ENCODE peak calls at places on chromosomes 4 and X, in eight cellular contexts. One of them, this sample, is unnamed.

GRCh38 chr4:139734201-139734874 is 68.7 kb downstream of the MGST2 start:
- DNase-seq in Calu3: no peak
- DNase-seq in substantia nigra: no peak
- DNase-seq in activated CD8-positive, alpha-beta memory T cell treated with anti-CD3 and anti-CD28 coated beads for 4 hours: no peak
- DNase-seq in neuronal stem cell: no peak
- DNase-seq in tibial artery: peak
- DNase-seq in neural progenitor cell: peak
- DNase-seq in left kidney: peak
- DNase-seq in this sample: peak

GRCh38 chr4:147056951-147057630 is 111.4 kb upstream of the TTC29 start:
- DNase-seq in Calu3: no peak
- DNase-seq in substantia nigra: no peak
- DNase-seq in activated CD8-positive, alpha-beta memory T cell treated with anti-CD3 and anti-CD28 coated beads for 4 hours: no peak
- DNase-seq in neuronal stem cell: no peak
- DNase-seq in tibial artery: no peak
- DNase-seq in neural progenitor cell: no peak
- DNase-seq in left kidney: peak
- DNase-seq in this sample: no peak

GRCh38 chrX:153490217-153490616 is 4.6 kb upstream of the BGN start:
- DNase-seq in Calu3: no peak
- DNase-seq in substantia nigra: no peak
- DNase-seq in activated CD8-positive, alpha-beta memory T cell treated with anti-CD3 and anti-CD28 coated beads for 4 hours: no peak
- DNase-seq in neuronal stem cell: no peak
- DNase-seq in tibial artery: no peak
- DNase-seq in neural progenitor cell: no peak
- DNase-seq in left kidney: no peak
- DNase-seq in this sample: no peak

GRCh38 chr4:126661194-126661593 is 971.6 kb upstream of the INTU start:
- DNase-seq in Calu3: no peak
- DNase-seq in substantia nigra: no peak
- DNase-seq in activated CD8-positive, alpha-beta memory T cell treated with anti-CD3 and anti-CD28 coated beads for 4 hours: no peak
- DNase-seq in neuronal stem cell: no peak
- DNase-seq in tibial artery: no peak
- DNase-seq in neural progenitor cell: no peak
- DNase-seq in left kidney: no peak
- DNase-seq in this sample: no peak

GRCh38 chr4:104494822-104495559 is at the start of gene CXXC4:
- DNase-seq in Calu3: peak
- DNase-seq in substantia nigra: peak
- DNase-seq in activated CD8-positive, alpha-beta memory T cell treated with anti-CD3 and anti-CD28 coated beads for 4 hours: no peak
- DNase-seq in neuronal stem cell: peak
- DNase-seq in tibial artery: peak
- DNase-seq in neural progenitor cell: peak
- DNase-seq in left kidney: peak
- DNase-seq in this sample: peak

GRCh38 chrX:153736871-153737441 is 12.3 kb downstream of the ABCD1 start:
- DNase-seq in Calu3: no peak
- DNase-seq in substantia nigra: no peak
- DNase-seq in activated CD8-positive, alpha-beta memory T cell treated with anti-CD3 and anti-CD28 coated beads for 4 hours: no peak
- DNase-seq in neuronal stem cell: no peak
- DNase-seq in tibial artery: no peak
- DNase-seq in neural progenitor cell: no peak
- DNase-seq in left kidney: no peak
- DNase-seq in this sample: peak

GRCh38 chrX:108225456-108225730 is 133.8 kb downstream of the ATG4A start:
- DNase-seq in Calu3: no peak
- DNase-seq in substantia nigra: no peak
- DNase-seq in activated CD8-positive, alpha-beta memory T cell treated with anti-CD3 and anti-CD28 coated beads for 4 hours: no peak
- DNase-seq in neuronal stem cell: no peak
- DNase-seq in tibial artery: no peak
- DNase-seq in neural progenitor cell: no peak
- DNase-seq in left kidney: no peak
- DNase-seq in this sample: no peak

GRCh38 chrX:95071052-95071451 is 1397.0 kb downstream of the FAM133A start:
- DNase-seq in Calu3: no peak
- DNase-seq in substantia nigra: no peak
- DNase-seq in activated CD8-positive, alpha-beta memory T cell treated with anti-CD3 and anti-CD28 coated beads for 4 hours: no peak
- DNase-seq in neuronal stem cell: no peak
- DNase-seq in tibial artery: no peak
- DNase-seq in neural progenitor cell: no peak
- DNase-seq in left kidney: no peak
- DNase-seq in this sample: no peak

GRCh38 chr4:104966349-104967033 is 180.2 kb upstream of the TET2 start:
- DNase-seq in Calu3: peak
- DNase-seq in substantia nigra: no peak
- DNase-seq in activated CD8-positive, alpha-beta memory T cell treated with anti-CD3 and anti-CD28 coated beads for 4 hours: no peak
- DNase-seq in neuronal stem cell: no peak
- DNase-seq in tibial artery: peak
- DNase-seq in neural progenitor cell: no peak
- DNase-seq in left kidney: peak
- DNase-seq in this sample: peak

GRCh38 chrX:150887906-150888465 is 10.5 kb downstream of the CD99L2 start:
- DNase-seq in Calu3: no peak
- DNase-seq in substantia nigra: no peak
- DNase-seq in activated CD8-positive, alpha-beta memory T cell treated with anti-CD3 and anti-CD28 coated beads for 4 hours: no peak
- DNase-seq in neuronal stem cell: no peak
- DNase-seq in tibial artery: no peak
- DNase-seq in neural progenitor cell: no peak
- DNase-seq in left kidney: no peak
- DNase-seq in this sample: no peak

GRCh38 chr4:118410143-118410542 is 57.3 kb upstream of the PRSS12 start:
- DNase-seq in Calu3: no peak
- DNase-seq in substantia nigra: no peak
- DNase-seq in activated CD8-positive, alpha-beta memory T cell treated with anti-CD3 and anti-CD28 coated beads for 4 hours: no peak
- DNase-seq in neuronal stem cell: no peak
- DNase-seq in tibial artery: no peak
- DNase-seq in neural progenitor cell: no peak
- DNase-seq in left kidney: no peak
- DNase-seq in this sample: no peak

GRCh38 chr4:177283167-177283566 is 26.5 kb upstream of the NEIL3 start:
- DNase-seq in Calu3: no peak
- DNase-seq in substantia nigra: no peak
- DNase-seq in activated CD8-positive, alpha-beta memory T cell treated with anti-CD3 and anti-CD28 coated beads for 4 hours: no peak
- DNase-seq in neuronal stem cell: no peak
- DNase-seq in tibial artery: no peak
- DNase-seq in neural progenitor cell: no peak
- DNase-seq in left kidney: no peak
- DNase-seq in this sample: no peak

GRCh38 chr4:84379881-84380618 is 119.0 kb downstream of the NKX6-1 start:
- DNase-seq in Calu3: no peak
- DNase-seq in substantia nigra: no peak
- DNase-seq in activated CD8-positive, alpha-beta memory T cell treated with anti-CD3 and anti-CD28 coated beads for 4 hours: no peak
- DNase-seq in neuronal stem cell: no peak
- DNase-seq in tibial artery: no peak
- DNase-seq in neural progenitor cell: peak
- DNase-seq in left kidney: peak
- DNase-seq in this sample: no peak

GRCh38 chr4:98796986-98797385 is 131.9 kb downstream of the EIF4E start:
- DNase-seq in Calu3: no peak
- DNase-seq in substantia nigra: no peak
- DNase-seq in activated CD8-positive, alpha-beta memory T cell treated with anti-CD3 and anti-CD28 coated beads for 4 hours: no peak
- DNase-seq in neuronal stem cell: no peak
- DNase-seq in tibial artery: no peak
- DNase-seq in neural progenitor cell: no peak
- DNase-seq in left kidney: no peak
- DNase-seq in this sample: no peak

GRCh38 chr4:106136777-106137331 is 179.2 kb downstream of the TBCK start:
- DNase-seq in Calu3: no peak
- DNase-seq in substantia nigra: no peak
- DNase-seq in activated CD8-positive, alpha-beta memory T cell treated with anti-CD3 and anti-CD28 coated beads for 4 hours: no peak
- DNase-seq in neuronal stem cell: no peak
- DNase-seq in tibial artery: no peak
- DNase-seq in neural progenitor cell: no peak
- DNase-seq in left kidney: no peak
- DNase-seq in this sample: no peak

GRCh38 chr4:141447761-141448160 is 188.6 kb upstream of the IL15 start:
- DNase-seq in Calu3: no peak
- DNase-seq in substantia nigra: no peak
- DNase-seq in activated CD8-positive, alpha-beta memory T cell treated with anti-CD3 and anti-CD28 coated beads for 4 hours: no peak
- DNase-seq in neuronal stem cell: no peak
- DNase-seq in tibial artery: no peak
- DNase-seq in neural progenitor cell: no peak
- DNase-seq in left kidney: no peak
- DNase-seq in this sample: no peak

GRCh38 chr4:44806076-44806475 is 79.7 kb upstream of the GNPDA2 start:
- DNase-seq in Calu3: no peak
- DNase-seq in substantia nigra: no peak
- DNase-seq in activated CD8-positive, alpha-beta memory T cell treated with anti-CD3 and anti-CD28 coated beads for 4 hours: no peak
- DNase-seq in neuronal stem cell: no peak
- DNase-seq in tibial artery: no peak
- DNase-seq in neural progenitor cell: no peak
- DNase-seq in left kidney: no peak
- DNase-seq in this sample: peak

GRCh38 chr4:2823671-2824328 is 19.8 kb upstream of the ADD1 start:
- DNase-seq in Calu3: no peak
- DNase-seq in substantia nigra: no peak
- DNase-seq in activated CD8-positive, alpha-beta memory T cell treated with anti-CD3 and anti-CD28 coated beads for 4 hours: no peak
- DNase-seq in neuronal stem cell: no peak
- DNase-seq in tibial artery: no peak
- DNase-seq in neural progenitor cell: no peak
- DNase-seq in left kidney: no peak
- DNase-seq in this sample: no peak

GRCh38 chrX:80335062-80335830 is 85.0 kb upstream of the TENT5D start:
- DNase-seq in Calu3: no peak
- DNase-seq in substantia nigra: no peak
- DNase-seq in activated CD8-positive, alpha-beta memory T cell treated with anti-CD3 and anti-CD28 coated beads for 4 hours: no peak
- DNase-seq in neuronal stem cell: peak
- DNase-seq in tibial artery: peak
- DNase-seq in neural progenitor cell: peak
- DNase-seq in left kidney: peak
- DNase-seq in this sample: no peak

GRCh38 chr4:118803253-118803652 is 32.7 kb downstream of the SEC24D start:
- DNase-seq in Calu3: no peak
- DNase-seq in substantia nigra: no peak
- DNase-seq in activated CD8-positive, alpha-beta memory T cell treated with anti-CD3 and anti-CD28 coated beads for 4 hours: no peak
- DNase-seq in neuronal stem cell: no peak
- DNase-seq in tibial artery: no peak
- DNase-seq in neural progenitor cell: no peak
- DNase-seq in left kidney: no peak
- DNase-seq in this sample: no peak

GRCh38 chrX:118702741-118703140 is 24.7 kb upstream of the IL13RA1 start:
- DNase-seq in Calu3: no peak
- DNase-seq in substantia nigra: no peak
- DNase-seq in activated CD8-positive, alpha-beta memory T cell treated with anti-CD3 and anti-CD28 coated beads for 4 hours: no peak
- DNase-seq in neuronal stem cell: no peak
- DNase-seq in tibial artery: no peak
- DNase-seq in neural progenitor cell: no peak
- DNase-seq in left kidney: no peak
- DNase-seq in this sample: no peak

GRCh38 chr4:112327950-112328349 is 30.8 kb downstream of the ALPK1 start:
- DNase-seq in Calu3: no peak
- DNase-seq in substantia nigra: no peak
- DNase-seq in activated CD8-positive, alpha-beta memory T cell treated with anti-CD3 and anti-CD28 coated beads for 4 hours: no peak
- DNase-seq in neuronal stem cell: peak
- DNase-seq in tibial artery: no peak
- DNase-seq in neural progenitor cell: peak
- DNase-seq in left kidney: peak
- DNase-seq in this sample: peak

GRCh38 chr4:108405586-108405985 is 214.8 kb upstream of the RPL34 start:
- DNase-seq in Calu3: no peak
- DNase-seq in substantia nigra: no peak
- DNase-seq in activated CD8-positive, alpha-beta memory T cell treated with anti-CD3 and anti-CD28 coated beads for 4 hours: no peak
- DNase-seq in neuronal stem cell: no peak
- DNase-seq in tibial artery: no peak
- DNase-seq in neural progenitor cell: no peak
- DNase-seq in left kidney: no peak
- DNase-seq in this sample: no peak

GRCh38 chr4:147799986-147800555 is 68.2 kb downstream of the ARHGAP10 start:
- DNase-seq in Calu3: no peak
- DNase-seq in substantia nigra: no peak
- DNase-seq in activated CD8-positive, alpha-beta memory T cell treated with anti-CD3 and anti-CD28 coated beads for 4 hours: peak
- DNase-seq in neuronal stem cell: no peak
- DNase-seq in tibial artery: no peak
- DNase-seq in neural progenitor cell: peak
- DNase-seq in left kidney: no peak
- DNase-seq in this sample: no peak

GRCh38 chr4:183099537-183100297 is 660 bp downstream of the WWC2 start:
- DNase-seq in Calu3: peak
- DNase-seq in substantia nigra: peak
- DNase-seq in activated CD8-positive, alpha-beta memory T cell treated with anti-CD3 and anti-CD28 coated beads for 4 hours: no peak
- DNase-seq in neuronal stem cell: peak
- DNase-seq in tibial artery: peak
- DNase-seq in neural progenitor cell: peak
- DNase-seq in left kidney: peak
- DNase-seq in this sample: peak

GRCh38 chr4:151530230-151530629 is 121.3 kb downstream of the FHIP1A start:
- DNase-seq in Calu3: no peak
- DNase-seq in substantia nigra: no peak
- DNase-seq in activated CD8-positive, alpha-beta memory T cell treated with anti-CD3 and anti-CD28 coated beads for 4 hours: no peak
- DNase-seq in neuronal stem cell: no peak
- DNase-seq in tibial artery: no peak
- DNase-seq in neural progenitor cell: no peak
- DNase-seq in left kidney: no peak
- DNase-seq in this sample: no peak

GRCh38 chr4:59655996-59656395 is 1544.1 kb upstream of the ADGRL3 start:
- DNase-seq in Calu3: no peak
- DNase-seq in substantia nigra: no peak
- DNase-seq in activated CD8-positive, alpha-beta memory T cell treated with anti-CD3 and anti-CD28 coated beads for 4 hours: no peak
- DNase-seq in neuronal stem cell: no peak
- DNase-seq in tibial artery: no peak
- DNase-seq in neural progenitor cell: peak
- DNase-seq in left kidney: no peak
- DNase-seq in this sample: peak

GRCh38 chr4:65599335-65599734 is 71.0 kb downstream of the EPHA5 start:
- DNase-seq in Calu3: no peak
- DNase-seq in substantia nigra: no peak
- DNase-seq in activated CD8-positive, alpha-beta memory T cell treated with anti-CD3 and anti-CD28 coated beads for 4 hours: no peak
- DNase-seq in neuronal stem cell: no peak
- DNase-seq in tibial artery: no peak
- DNase-seq in neural progenitor cell: no peak
- DNase-seq in left kidney: no peak
- DNase-seq in this sample: no peak